ENCODE peak calls at places on chromosomes 13 and 19, in seven cellular contexts. L is BJ, U is foreskin fibroblast, P is MCF 10A, O is uterus, Q is colonic mucosa, V is dorsolateral prefrontal cortex. M is an unnamed sample.
A peak's percentile ranks its signal among the peaks of the same experiment; 100 is the strongest.

GRCh38 chr19:40228863-40229262 is 2.4 kb upstream of the CCNP start:
- DNase-seq in Q (no peak), V (no peak), L (no peak), P (no peak), U (no peak), O (no peak), M (no peak)

GRCh38 chr19:38587562-38587961 is 30.2 kb downstream of the MAP4K1 start:
- DNase-seq in Q (no peak), U (no peak), L (no peak), P (no peak), V (no peak), O (no peak), M (no peak)

GRCh38 chr19:10416083-10416379 is 4.3 kb upstream of the PDE4A start:
- DNase-seq in V (no peak), U (no peak), O (no peak), L (no peak), Q (no peak), P (no peak), M (no peak)

GRCh38 chr13:62779146-62779545 is 1363.5 kb upstream of the PCDH20 start:
- DNase-seq in Q (no peak), L (no peak), V (no peak), U (no peak), O (no peak), P (no peak), M (no peak)

GRCh38 chr13:48318714-48319457 is 15.3 kb downstream of the RB1 start:
- DNase-seq in U (peak; percentile 14), V (no peak), P (no peak), O (no peak), Q (peak; percentile 52), L (no peak), M (no peak)

GRCh38 chr13:21420706-21421105 is 38.4 kb downstream of the ZDHHC20 start:
- DNase-seq in U (peak; percentile 52), Q (no peak), L (no peak), V (no peak), O (no peak), P (peak; percentile 24), M (no peak)

GRCh38 chr13:59497845-59498244 is 665.9 kb downstream of the DIAPH3 start:
- DNase-seq in L (no peak), V (no peak), U (no peak), P (no peak), Q (no peak), O (no peak), M (no peak)

GRCh38 chr19:51359294-51359693 is 6.9 kb downstream of the ETFB start:
- DNase-seq in P (peak; percentile 88), O (no peak), L (peak; percentile 46), U (peak; percentile 95), V (no peak), Q (no peak), M (no peak)

GRCh38 chr19:17967258-17968051 is 548 bp downstream of the KCNN1 start:
- DNase-seq in L (no peak), P (no peak), Q (no peak), O (no peak), V (no peak), U (no peak), M (no peak)

GRCh38 chr19:29623726-29624488 is 17.8 kb downstream of the POP4 start:
- DNase-seq in P (no peak), O (no peak), L (no peak), V (no peak), U (no peak), Q (no peak), M (no peak)

GRCh38 chr19:41971363-41971762 is 12.2 kb upstream of the RABAC1 start:
- DNase-seq in L (no peak), V (no peak), P (no peak), O (no peak), U (no peak), Q (no peak), M (no peak)

GRCh38 chr13:43397110-43397509 is 373.7 kb downstream of the DNAJC15 start:
- DNase-seq in O (no peak), V (no peak), U (peak; percentile 59), L (no peak), Q (no peak), P (no peak), M (no peak)

GRCh38 chr13:108266316-108266936 is 3.1 kb upstream of the TNFSF13B start:
- DNase-seq in L (no peak), O (no peak), V (no peak), U (no peak), P (no peak), Q (no peak), M (no peak)

GRCh38 chr19:47427241-47428176 is 8.2 kb upstream of the MEIS3 start:
- DNase-seq in U (peak; percentile 71), O (peak; percentile 76), P (peak; percentile 74), L (no peak), V (peak; percentile 53), Q (peak; percentile 65), M (peak; percentile 83)

DNA sequence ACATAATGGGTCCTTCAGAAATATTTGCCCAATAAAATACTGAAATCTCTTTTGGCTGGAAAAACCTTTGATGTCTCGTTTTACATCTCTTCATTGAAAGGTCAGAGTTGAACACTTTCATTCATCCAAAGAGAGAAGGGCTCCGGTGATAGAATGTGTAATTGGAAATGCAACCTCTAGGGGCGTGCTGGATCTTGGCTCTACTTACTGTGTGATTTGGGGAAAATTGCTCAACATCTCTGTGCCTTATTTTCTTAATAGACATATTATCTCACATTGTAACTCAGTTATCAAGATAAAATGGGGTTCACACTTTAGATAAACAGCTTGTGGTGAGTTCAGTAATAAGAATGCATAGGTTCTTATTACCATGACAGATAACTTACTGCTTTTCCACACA is 1444.1 kb downstream of the SLITRK5 start:
- DNase-seq in P (no peak), U (no peak), L (no peak), V (no peak), O (no peak), Q (no peak), M (no peak)
- TF ChIP-seq CTCF in P (no peak), U (no peak), L (no peak), V (no peak), O (no peak), Q (no peak), M (no peak)

DNA sequence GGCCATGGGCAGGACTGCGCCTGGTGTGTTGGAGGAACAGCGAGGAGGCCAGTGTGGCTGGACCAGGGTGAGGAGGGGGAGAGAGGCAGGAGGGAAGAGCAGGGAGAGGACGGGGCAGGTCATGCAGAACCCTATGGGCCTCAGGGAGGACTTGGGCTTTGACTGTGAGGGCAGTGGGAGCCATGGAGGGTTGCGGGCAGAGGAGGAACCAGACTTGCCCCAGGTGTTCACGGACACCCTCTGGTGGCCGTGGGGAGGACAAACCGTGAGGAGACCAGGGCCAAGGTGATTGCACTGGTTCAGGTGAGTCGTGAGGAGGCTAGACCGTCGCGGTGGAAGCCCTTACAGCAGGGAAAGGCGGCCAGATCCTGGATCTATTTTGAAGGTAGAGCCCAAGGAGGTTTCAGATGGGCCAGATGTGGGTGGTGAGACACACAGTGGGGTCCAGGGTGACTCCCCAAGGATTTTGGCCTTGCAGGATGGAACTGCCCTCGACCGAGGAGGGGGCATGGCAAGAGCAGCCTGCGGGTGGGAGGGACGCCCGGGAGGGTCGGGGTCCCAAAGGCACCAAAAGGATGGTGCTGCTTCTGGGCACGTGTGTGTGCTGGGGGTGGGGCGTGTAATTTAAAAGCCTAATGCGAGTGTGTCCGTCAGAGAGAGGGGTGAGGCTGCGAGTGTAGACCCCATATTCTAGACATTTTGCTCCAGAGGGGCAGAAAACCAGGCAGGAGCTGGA is 2.7 kb upstream of the REXO1 start:
- DNase-seq in O (no peak), U (no peak), P (no peak), L (no peak), Q (no peak), V (no peak), M (no peak)
- TF ChIP-seq CTCF in O (no peak), U (peak; percentile 10), P (peak; percentile 17), L (no peak), Q (no peak), V (no peak), M (peak; percentile 7)

GRCh38 chr19:2254052-2254872 is 2.0 kb downstream of the JSRP1 start:
- DNase-seq in Q (no peak), O (no peak), U (no peak), L (no peak), P (no peak), V (no peak), M (no peak)

GRCh38 chr19:2251577-2252480 is 2.7 kb downstream of the AMH start:
- DNase-seq in O (no peak), V (no peak), Q (no peak), P (no peak), L (no peak), U (no peak), M (no peak)

GRCh38 chr19:2255112-2255845 is 938 bp downstream of the JSRP1 start:
- DNase-seq in L (no peak), O (no peak), P (no peak), U (no peak), V (no peak), Q (no peak), M (no peak)

GRCh38 chr19:2252481-2253105 is 3.5 kb downstream of the AMH start:
- DNase-seq in Q (no peak), V (no peak), O (no peak), L (no peak), P (no peak), U (no peak), M (no peak)

GRCh38 chr19:2253106-2254051 is 2.8 kb downstream of the JSRP1 start:
- DNase-seq in P (no peak), O (no peak), L (no peak), V (no peak), U (no peak), Q (no peak), M (peak; percentile 79)
- TF ChIP-seq CTCF in P (no peak), O (no peak), L (peak; percentile 14), V (no peak), U (no peak), Q (no peak), M (peak; percentile 17)

GRCh38 chr13:53885997-53886396 is 857.4 kb downstream of the OLFM4 start:
- DNase-seq in L (no peak), U (no peak), Q (no peak), P (no peak), O (no peak), V (no peak), M (no peak)
- TF ChIP-seq CTCF in L (no peak), U (no peak), Q (no peak), P (no peak), O (no peak), V (no peak), M (no peak)

DNA sequence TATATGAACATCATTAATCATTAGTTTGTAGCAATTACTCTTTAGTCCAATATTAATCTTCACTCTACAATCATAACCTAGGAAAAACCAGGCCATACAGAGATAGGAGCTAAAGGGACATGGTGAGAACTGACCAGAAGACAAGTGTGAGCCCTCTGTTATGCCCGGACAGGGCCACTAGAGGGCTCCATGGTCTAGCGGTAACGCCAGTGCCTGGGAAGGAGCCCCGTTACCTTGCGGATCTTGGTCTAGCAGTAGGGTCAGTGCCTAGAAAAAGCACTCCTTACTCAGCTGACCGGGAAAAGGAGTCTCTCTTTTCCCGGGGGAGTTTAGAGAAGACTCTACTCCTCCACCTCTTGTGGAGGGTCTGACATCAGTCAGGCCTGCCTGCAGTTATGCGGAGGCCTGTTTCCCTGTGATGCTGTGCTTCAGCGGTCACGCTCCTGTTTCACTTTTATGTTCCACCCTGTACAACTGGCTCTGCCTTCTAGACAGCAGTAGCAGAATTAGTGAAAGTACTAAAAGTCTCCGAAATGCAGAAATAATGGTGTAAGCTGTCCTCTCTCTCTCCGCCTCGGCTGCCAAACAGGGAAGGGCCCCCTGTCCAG is 13.8 kb downstream of the OR7D4 start:
- DNase-seq in V (peak; percentile 70), P (peak; percentile 60), U (peak; percentile 73), L (peak; percentile 2), Q (peak; percentile 52), O (peak; percentile 70), M (peak; percentile 63)
- TF ChIP-seq CTCF in V (peak; percentile 49), P (peak; percentile 91), U (peak; percentile 93), L (peak; percentile 91), Q (peak; percentile 84), O (peak; percentile 85), M (peak; percentile 89)